ENCODE peak calls at places on chromosomes 3 and 15, in nine cellular contexts. One of them, this sample, is unnamed.

GRCh38 chr15:70353606-70354259 is 256.0 kb upstream of the TLE3 start:
- DNase-seq in posterior cingulate gyrus: no peak
- DNase-seq in hippocampal formation: no peak
- DNase-seq in G401: no peak
- DNase-seq in AG08396: no peak
- DNase-seq in fibroblast of the aortic adventitia: no peak
- DNase-seq in choroid plexus epithelial cell: no peak
- DNase-seq in HT-29: no peak
- DNase-seq in AG04450: no peak
- DNase-seq in this sample: no peak

GRCh38 chr3:191627064-191627463 is 166.1 kb downstream of the PYDC2 start:
- DNase-seq in posterior cingulate gyrus: peak; percentile 31
- DNase-seq in hippocampal formation: peak; percentile 43
- DNase-seq in G401: no peak
- DNase-seq in AG08396: no peak
- DNase-seq in fibroblast of the aortic adventitia: no peak
- DNase-seq in choroid plexus epithelial cell: no peak
- DNase-seq in HT-29: no peak
- DNase-seq in AG04450: no peak
- DNase-seq in this sample: no peak

GRCh38 chr15:92631721-92632120 is 23.9 kb downstream of the FAM174B start:
- DNase-seq in posterior cingulate gyrus: no peak
- DNase-seq in hippocampal formation: no peak
- DNase-seq in G401: no peak
- DNase-seq in AG08396: no peak
- DNase-seq in fibroblast of the aortic adventitia: no peak
- DNase-seq in choroid plexus epithelial cell: no peak
- DNase-seq in HT-29: no peak
- DNase-seq in AG04450: no peak
- DNase-seq in this sample: no peak

GRCh38 chr3:100209948-100210776 is 50.6 kb upstream of the TBC1D23 start:
- DNase-seq in posterior cingulate gyrus: no peak
- DNase-seq in hippocampal formation: no peak
- DNase-seq in G401: no peak
- DNase-seq in AG08396: no peak
- DNase-seq in fibroblast of the aortic adventitia: peak; percentile 4
- DNase-seq in choroid plexus epithelial cell: peak; percentile 31
- DNase-seq in HT-29: no peak
- DNase-seq in AG04450: no peak
- DNase-seq in this sample: no peak

GRCh38 chr15:72222433-72222832 is 8.6 kb downstream of the PKM start:
- DNase-seq in posterior cingulate gyrus: peak; percentile 41
- DNase-seq in hippocampal formation: no peak
- DNase-seq in G401: peak; percentile 73
- DNase-seq in AG08396: no peak
- DNase-seq in fibroblast of the aortic adventitia: no peak
- DNase-seq in choroid plexus epithelial cell: no peak
- DNase-seq in HT-29: peak; percentile 55
- DNase-seq in AG04450: no peak
- DNase-seq in this sample: no peak

GRCh38 chr3:134155456-134155855 is 95.2 kb downstream of the RYK start:
- DNase-seq in posterior cingulate gyrus: no peak
- DNase-seq in hippocampal formation: no peak
- DNase-seq in G401: no peak
- DNase-seq in AG08396: no peak
- DNase-seq in fibroblast of the aortic adventitia: no peak
- DNase-seq in choroid plexus epithelial cell: no peak
- DNase-seq in HT-29: no peak
- DNase-seq in AG04450: no peak
- DNase-seq in this sample: no peak

GRCh38 chr15:68187559-68187958 is 17.6 kb downstream of the CALML4 start:
- DNase-seq in posterior cingulate gyrus: no peak
- DNase-seq in hippocampal formation: peak; percentile 46
- DNase-seq in G401: peak; percentile 92
- DNase-seq in AG08396: peak; percentile 79
- DNase-seq in fibroblast of the aortic adventitia: peak; percentile 91
- DNase-seq in choroid plexus epithelial cell: peak; percentile 92
- DNase-seq in HT-29: peak; percentile 80
- DNase-seq in AG04450: peak; percentile 61
- DNase-seq in this sample: peak; percentile 51

GRCh38 chr15:89494941-89495637 is 1.3 kb downstream of the RHCG start:
- DNase-seq in posterior cingulate gyrus: no peak
- DNase-seq in hippocampal formation: no peak
- DNase-seq in G401: no peak
- DNase-seq in AG08396: no peak
- DNase-seq in fibroblast of the aortic adventitia: peak; percentile 16
- DNase-seq in choroid plexus epithelial cell: peak; percentile 34
- DNase-seq in HT-29: no peak
- DNase-seq in AG04450: no peak
- DNase-seq in this sample: no peak

GRCh38 chr3:182925330-182925943 is 54.9 kb downstream of the DCUN1D1 start:
- DNase-seq in posterior cingulate gyrus: no peak
- DNase-seq in hippocampal formation: no peak
- DNase-seq in G401: peak; percentile 12
- DNase-seq in AG08396: no peak
- DNase-seq in fibroblast of the aortic adventitia: peak; percentile 64
- DNase-seq in choroid plexus epithelial cell: peak; percentile 33
- DNase-seq in HT-29: no peak
- DNase-seq in AG04450: no peak
- DNase-seq in this sample: no peak

GRCh38 chr3:184604039-184604955 is 42.7 kb downstream of the EPHB3 start:
- DNase-seq in posterior cingulate gyrus: no peak
- DNase-seq in hippocampal formation: no peak
- DNase-seq in G401: no peak
- DNase-seq in AG08396: no peak
- DNase-seq in fibroblast of the aortic adventitia: no peak
- DNase-seq in choroid plexus epithelial cell: no peak
- DNase-seq in HT-29: peak; percentile 38
- DNase-seq in AG04450: no peak
- DNase-seq in this sample: no peak